ENCODE peak calls at places on chromosome 17, in eight cellular contexts. F is GM12878, D is adipocyte, N is right atrium auricular region, S is heart right ventricle, C is hepatocyte, E is body of pancreas, J is fibroblast of lung. V is an unnamed sample. For H3K4me1 and H3K27me3, the result is how much of the 10 kb centered on the place peaks cover.

GRCh38 chr17:41284043-41284442 is 8.5 kb downstream of the KRTAP9-7 start:
- DNase-seq in F (no peak), D (no peak), N (no peak), S (no peak), C (peak), E (no peak), J (peak), V (no peak)

GRCh38 chr17:82552580-82552979 is 33.0 kb downstream of the FOXK2 start:
- DNase-seq in F (no peak), D (no peak), N (no peak), S (no peak), C (no peak), E (no peak), J (no peak), V (no peak)

GRCh38 chr17:51796026-51796425 is 362.5 kb downstream of the CA10 start:
- DNase-seq in F (no peak), D (no peak), N (no peak), S (no peak), C (no peak), E (no peak), J (no peak), V (no peak)

GRCh38 chr17:2406903-2407790 is 6.3 kb upstream of the MNT start:
- DNase-seq in F (no peak), D (peak), N (peak), S (peak), C (peak), E (peak), J (peak), V (peak)

GRCh38 chr17:65530985-65531507 is 30.4 kb downstream of the AXIN2 start:
- DNase-seq in F (no peak), D (peak), N (no peak), S (no peak), C (no peak), E (no peak), J (peak), V (no peak)

GRCh38 chr17:42347198-42347597 is 41.0 kb downstream of the STAT3 start:
- DNase-seq in F (no peak), D (peak), N (peak), S (no peak), C (no peak), E (peak), J (peak), V (peak)

GRCh38 chr17:19664136-19664820 is 15.7 kb downstream of the ALDH3A2 start:
- DNase-seq in F (no peak), D (no peak), N (no peak), S (no peak), C (no peak), E (no peak), J (no peak), V (no peak)

GRCh38 chr17:147796-148740 is 10.7 kb downstream of the SCGB1C2 start:
- DNase-seq in F (no peak), D (no peak), N (peak), S (no peak), C (no peak), E (peak), J (no peak), V (no peak)

GRCh38 chr17:47220531-47220999 is 11.4 kb downstream of the MYL4 start:
- DNase-seq in F (no peak), D (no peak), N (no peak), S (no peak), C (no peak), E (no peak), J (peak), V (no peak)

GRCh38 chr17:39094607-39095308 is 56.7 kb downstream of the PLXDC1 start:
- DNase-seq in F (no peak), D (no peak), N (no peak), S (no peak), C (no peak), E (no peak), J (peak), V (no peak)
- H3K4me1 ChIP-seq in F (under half), D (under half), N (under half), S (half or more), C (under half), E (under half), J (under half), V (under half)

GRCh38 chr17:36074365-36074764 is 10.3 kb downstream of the CCL18 start:
- DNase-seq in F (peak), D (no peak), N (no peak), S (no peak), C (no peak), E (no peak), J (no peak), V (no peak)
- H3K27me3 ChIP-seq in F (under half), D (under half), N (under half), S (under half), C (under half), E (under half), J (under half), V (under half)

GRCh38 chr17:78763561-78763960 is 18.5 kb downstream of the CYTH1 start:
- DNase-seq in F (no peak), D (peak), N (no peak), S (no peak), C (no peak), E (no peak), J (peak), V (no peak)
- H3K4me1 ChIP-seq in F (under half), D (under half), N (under half), S (half or more), C (under half), E (under half), J (under half), V (under half)

GRCh38 chr17:72408641-72409040 is 287.8 kb downstream of the SOX9 start:
- DNase-seq in F (no peak), D (no peak), N (no peak), S (no peak), C (no peak), E (no peak), J (no peak), V (no peak)
- H3K27me3 ChIP-seq in F (under half), D (under half), N (under half), S (under half), C (under half), E (under half), J (under half), V (under half)

GRCh38 chr17:38891441-38891840 is 21.6 kb downstream of the LASP1 start:
- DNase-seq in F (no peak), D (no peak), N (no peak), S (no peak), C (no peak), E (no peak), J (no peak), V (no peak)

GRCh38 chr17:38889745-38890409 is 20.0 kb downstream of the LASP1 start:
- DNase-seq in F (no peak), D (no peak), N (no peak), S (no peak), C (no peak), E (no peak), J (no peak), V (no peak)

GRCh38 chr17:38892083-38892482 is 22.2 kb downstream of the LASP1 start:
- DNase-seq in F (no peak), D (no peak), N (no peak), S (no peak), C (no peak), E (no peak), J (no peak), V (no peak)

GRCh38 chr17:38888842-38889241 is 19.0 kb downstream of the LASP1 start:
- DNase-seq in F (no peak), D (no peak), N (no peak), S (no peak), C (no peak), E (no peak), J (no peak), V (no peak)

GRCh38 chr17:38890410-38890746 is 20.5 kb downstream of the LASP1 start:
- DNase-seq in F (no peak), D (no peak), N (no peak), S (no peak), C (no peak), E (no peak), J (no peak), V (no peak)
- H3K4me1 ChIP-seq in F (under half), D (under half), N (under half), S (half or more), C (under half), E (under half), J (under half), V (under half)

GRCh38 chr17:79188048-79188447 is 113.4 kb downstream of the ENGASE start:
- DNase-seq in F (no peak), D (peak), N (no peak), S (no peak), C (peak), E (peak), J (no peak), V (no peak)

GRCh38 chr17:79188679-79189078 is 114.1 kb downstream of the ENGASE start:
- DNase-seq in F (no peak), D (no peak), N (no peak), S (no peak), C (no peak), E (no peak), J (no peak), V (no peak)

GRCh38 chr17:79185671-79186070 is 111.0 kb downstream of the ENGASE start:
- DNase-seq in F (no peak), D (no peak), N (no peak), S (no peak), C (no peak), E (no peak), J (no peak), V (no peak)

GRCh38 chr17:79186406-79186805 is 111.8 kb downstream of the ENGASE start:
- DNase-seq in F (no peak), D (no peak), N (no peak), S (no peak), C (no peak), E (no peak), J (no peak), V (no peak)

GRCh38 chr17:79187186-79187585 is 112.6 kb downstream of the ENGASE start:
- DNase-seq in F (no peak), D (no peak), N (no peak), S (no peak), C (no peak), E (no peak), J (no peak), V (no peak)
- H3K27me3 ChIP-seq in F (under half), D (half or more), N (under half), S (under half), C (half or more), E (under half), J (under half), V (half or more)

DNA sequence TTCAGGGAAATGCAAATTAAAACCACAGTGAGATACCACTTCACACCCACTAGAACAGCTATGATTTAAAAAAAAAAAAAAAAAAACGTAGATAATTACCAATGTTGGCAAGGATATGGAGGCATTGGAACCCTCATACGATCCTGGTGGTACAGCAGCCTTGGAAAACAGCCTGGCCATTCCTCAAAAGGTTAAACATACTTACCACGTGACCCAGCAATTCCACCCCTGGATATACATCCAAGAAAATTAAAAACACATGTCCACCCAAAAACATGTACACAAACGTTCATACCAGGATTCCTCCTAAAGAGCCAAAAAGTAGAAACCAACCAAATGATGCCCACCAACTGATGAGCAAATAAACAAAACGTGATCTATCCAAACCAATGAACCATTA is 68.1 kb downstream of the GAS7 start:
- DNase-seq in F (no peak), D (peak), N (no peak), S (no peak), C (no peak), E (no peak), J (no peak), V (no peak)
- H3K4me1 ChIP-seq in F (under half), D (under half), N (under half), S (under half), C (under half), E (under half), J (under half), V (under half)

DNA sequence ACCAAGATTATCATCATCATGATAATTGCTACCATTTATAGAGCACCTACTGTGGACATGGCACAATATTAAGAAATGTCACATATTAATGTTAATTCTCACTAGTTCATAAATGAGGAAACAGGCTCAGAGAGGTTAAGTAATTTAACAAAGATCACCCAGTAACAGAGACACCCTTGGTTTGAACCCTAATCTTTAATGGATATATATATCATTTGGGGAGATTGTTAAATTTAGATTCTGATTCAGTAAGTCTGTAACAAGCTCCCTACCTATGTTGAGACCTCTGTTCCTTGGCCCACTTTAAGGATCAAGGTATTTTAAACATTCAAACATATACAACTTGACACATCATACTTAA is 804 bp upstream of the TMEM100 start:
- DNase-seq in F (no peak), D (no peak), N (no peak), S (no peak), C (no peak), E (no peak), J (no peak), V (no peak)
- H3K27me3 ChIP-seq in F (under half), D (under half), N (under half), S (under half), C (under half), E (under half), J (under half), V (under half)

GRCh38 chr17:17182601-17183136 is 23.5 kb downstream of the PLD6 start:
- DNase-seq in F (no peak), D (no peak), N (no peak), S (no peak), C (no peak), E (no peak), J (no peak), V (no peak)
- H3K4me1 ChIP-seq in F (under half), D (under half), N (under half), S (half or more), C (under half), E (under half), J (under half), V (under half)

GRCh38 chr17:73470369-73470768 is 158.6 kb upstream of the CDC42EP4 start:
- DNase-seq in F (no peak), D (no peak), N (no peak), S (no peak), C (no peak), E (no peak), J (no peak), V (no peak)

GRCh38 chr17:73471924-73472323 is 160.1 kb upstream of the CDC42EP4 start:
- DNase-seq in F (no peak), D (no peak), N (no peak), S (no peak), C (no peak), E (no peak), J (no peak), V (no peak)

GRCh38 chr17:73476890-73477350 is 165.1 kb upstream of the CDC42EP4 start:
- DNase-seq in F (no peak), D (no peak), N (no peak), S (peak), C (no peak), E (no peak), J (no peak), V (no peak)

GRCh38 chr17:73478768-73479424 is 165.3 kb downstream of the SDK2 start:
- DNase-seq in F (no peak), D (no peak), N (no peak), S (no peak), C (no peak), E (no peak), J (no peak), V (no peak)

DNA sequence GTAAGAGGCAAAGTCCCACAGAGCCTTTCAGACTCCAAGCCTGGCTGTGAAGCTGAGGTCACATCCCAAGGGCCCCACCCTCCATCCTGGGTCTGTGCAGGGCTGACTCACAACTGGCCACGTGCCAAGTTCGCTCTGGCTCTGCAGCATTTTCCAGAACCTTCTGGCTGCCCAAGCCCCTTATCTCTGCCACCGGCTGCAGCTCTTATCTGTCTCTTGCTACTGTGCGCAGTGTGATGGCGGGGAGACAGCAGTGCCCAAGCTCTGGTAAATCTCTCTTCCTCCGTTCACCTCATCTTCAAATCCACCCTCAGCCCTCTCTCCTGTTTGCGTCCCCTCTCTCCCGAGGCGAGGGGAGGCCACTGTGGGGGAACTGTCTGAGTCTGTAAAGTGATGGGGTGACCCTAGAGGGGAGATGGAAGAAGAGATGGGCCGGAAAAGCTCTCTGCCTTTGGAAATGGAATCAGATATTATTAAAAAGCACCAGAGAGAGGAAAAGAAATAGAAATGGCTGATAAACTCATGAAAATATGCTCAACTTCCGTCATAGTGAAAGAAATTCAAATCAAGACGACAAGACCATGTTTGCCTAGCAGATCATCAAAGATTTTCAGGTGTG is 162.7 kb upstream of the CDC42EP4 start:
- DNase-seq in F (no peak), D (peak), N (peak), S (peak), C (peak), E (peak), J (peak), V (peak)
- H3K27me3 ChIP-seq in F (under half), D (half or more), N (under half), S (under half), C (under half), E (under half), J (under half), V (under half)

V was measured in foreskin keratinocyte.